ENCODE peak calls at places on chromosome 1, in four cellular contexts. E is K562, V is GM12878, H is HepG2. W is an unnamed sample.

GRCh38 chr1:238738942-238739341 is 647.4 kb upstream of the CHRM3 start:
- DNase-seq in E (no peak), V (no peak), H (no peak), W (no peak)

GRCh38 chr1:98385691-98386090 is 275.8 kb upstream of the SNX7 start:
- DNase-seq in E (no peak), V (no peak), H (no peak), W (no peak)

GRCh38 chr1:51472349-51472748 is 46.7 kb downstream of the EPS15 start:
- DNase-seq in E (no peak), V (no peak), H (no peak), W (no peak)

GRCh38 chr1:220887868-220888664 is 8.8 kb downstream of the HLX start:
- DNase-seq in E (no peak), V (no peak), H (no peak), W (no peak)

GRCh38 chr1:183159960-183160359 is 26.1 kb upstream of the LAMC2 start:
- DNase-seq in E (no peak), V (no peak), H (no peak), W (no peak)

GRCh38 chr1:180598333-180598979 is 33.4 kb upstream of the XPR1 start:
- DNase-seq in E (no peak), V (no peak), H (peak), W (no peak)

GRCh38 chr1:153919879-153920852 is 2.6 kb downstream of the GATAD2B start:
- DNase-seq in E (no peak), V (no peak), H (no peak), W (peak)

GRCh38 chr1:228315945-228316588 is 90.6 kb downstream of the TRIM11 start:
- DNase-seq in E (peak), V (no peak), H (no peak), W (no peak)

GRCh38 chr1:6421266-6421665 is 1.5 kb upstream of the HES2 start:
- DNase-seq in E (no peak), V (no peak), H (no peak), W (no peak)

GRCh38 chr1:31517301-31517700 is 59.0 kb upstream of the TINAGL1 start:
- DNase-seq in E (no peak), V (no peak), H (no peak), W (no peak)

GRCh38 chr1:2547210-2548067 is 8.7 kb upstream of the TNFRSF14 start:
- DNase-seq in E (no peak), V (no peak), H (no peak), W (no peak)

GRCh38 chr1:166836733-166837132 is 2.5 kb upstream of the POGK start:
- DNase-seq in E (no peak), V (no peak), H (no peak), W (no peak)

GRCh38 chr1:241356187-241356518 is 852 bp downstream of the RGS7 start:
- DNase-seq in E (no peak), V (no peak), H (no peak), W (no peak)

GRCh38 chr1:22808846-22809501 is 98.3 kb downstream of the EPHB2 start:
- DNase-seq in E (no peak), V (no peak), H (no peak), W (no peak)

GRCh38 chr1:68916227-68916853 is 419.5 kb upstream of the DEPDC1 start:
- DNase-seq in E (no peak), V (no peak), H (no peak), W (no peak)

GRCh38 chr1:92711473-92712165 is 73.3 kb downstream of the EVI5 start:
- DNase-seq in E (no peak), V (no peak), H (peak), W (no peak)
- TF ChIP-seq TARDBP in E (no peak), V (no peak), H (no peak), W (no peak)

DNA sequence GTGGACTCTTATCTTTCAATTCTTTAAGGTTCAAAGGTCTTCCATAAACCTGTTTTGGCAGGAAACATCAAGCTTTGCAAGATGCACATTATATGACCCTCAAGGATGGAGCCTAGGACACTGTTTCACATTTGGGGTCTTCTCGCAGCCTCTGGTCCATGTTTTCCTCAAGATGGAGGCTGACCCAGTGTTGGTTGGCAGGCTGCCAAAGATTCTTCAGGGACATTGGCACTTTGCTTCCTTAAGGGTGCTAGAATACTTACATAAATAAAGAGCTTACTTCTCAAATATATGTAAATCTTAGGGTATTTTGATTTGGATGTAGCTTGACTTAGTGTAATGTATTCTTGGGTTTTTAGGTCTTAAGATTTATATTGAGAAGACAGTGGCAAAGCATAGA is 47.9 kb upstream of the COG2 start:
- DNase-seq in E (no peak), V (no peak), H (no peak), W (no peak)
- TF ChIP-seq TARDBP in E (no peak), V (no peak), H (no peak), W (no peak)

GRCh38 chr1:83791821-83792437 is 207.0 kb downstream of the TTLL7 start:
- DNase-seq in E (no peak), V (no peak), H (no peak), W (no peak)
- TF ChIP-seq TARDBP in E (no peak), V (no peak), H (no peak), W (no peak)

DNA sequence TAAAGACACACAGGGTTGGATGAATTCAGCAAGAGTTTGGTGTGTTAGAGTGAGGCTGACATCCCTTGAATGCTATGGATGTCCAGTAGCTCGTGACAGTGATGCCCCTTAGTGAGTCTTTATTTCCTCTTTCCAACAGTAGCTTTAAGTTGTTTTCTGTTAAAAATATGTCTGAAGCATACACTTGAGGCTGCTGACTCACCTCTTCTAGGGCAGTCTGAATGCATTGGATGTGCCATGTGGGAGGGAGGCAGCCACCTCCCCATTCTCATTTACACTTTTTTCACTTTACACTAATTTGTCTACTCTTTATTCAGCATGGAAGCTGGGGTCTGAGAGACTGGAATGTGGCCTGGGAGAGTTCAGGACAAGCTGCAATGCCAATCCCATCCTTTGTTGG is 17.6 kb downstream of the NOS1AP start:
- DNase-seq in E (no peak), V (no peak), H (no peak), W (no peak)
- TF ChIP-seq TARDBP in E (no peak), V (no peak), H (no peak), W (no peak)

GRCh38 chr1:201307760-201308499 is 24.6 kb downstream of the PKP1 start:
- DNase-seq in E (no peak), V (no peak), H (no peak), W (no peak)
- TF ChIP-seq TARDBP in E (no peak), V (no peak), H (no peak), W (no peak)

W was measured in HEK293T.